ENCODE peak calls at places on chromosomes 3 and 15, in ten cellular contexts. A, Q, K, D, N, E, L, U, V and P are unnamed samples.

GRCh38 chr15:51702710-51703109 is 21.4 kb downstream of the SCG3 start:
- DNase-seq in K (no peak), D (no peak), N (no peak), V (no peak), A (no peak), L (no peak), Q (no peak), U (no peak), E (no peak), P (no peak)

GRCh38 chr3:14300721-14301377 is 101.6 kb upstream of the SLC6A6 start:
- DNase-seq in V (no peak), A (no peak), L (no peak), N (no peak), K (no peak), D (no peak), U (no peak), E (no peak), Q (no peak), P (no peak)

GRCh38 chr3:16140894-16141285 is 33.6 kb upstream of the GALNT15 start:
- DNase-seq in V (no peak), A (no peak), E (no peak), K (no peak), N (no peak), U (no peak), L (no peak), D (no peak), Q (no peak), P (no peak)

GRCh38 chr15:55221090-55222011 is 24.6 kb upstream of the RSL24D1 start:
- DNase-seq in D (peak; percentile 9), E (peak; percentile 77), U (peak; percentile 65), K (peak; percentile 62), V (peak; percentile 45), A (no peak), L (no peak), N (peak; percentile 55), Q (no peak), P (peak; percentile 59)

GRCh38 chr15:83323296-83323711 is 38.8 kb upstream of the BNC1 start:
- DNase-seq in N (no peak), K (no peak), L (no peak), E (peak; percentile 90), Q (no peak), V (peak; percentile 68), A (no peak), U (no peak), D (peak; percentile 2), P (peak; percentile 24)

GRCh38 chr3:22555753-22556152 is 647.4 kb upstream of the UBE2E2 start:
- DNase-seq in Q (no peak), E (no peak), D (no peak), U (no peak), A (no peak), N (no peak), K (no peak), V (no peak), L (no peak), P (no peak)

GRCh38 chr3:35723480-35724097 is 84.3 kb downstream of the ARPP21 start:
- DNase-seq in K (no peak), D (no peak), U (no peak), V (no peak), L (no peak), N (no peak), A (no peak), Q (no peak), E (no peak), P (no peak)

GRCh38 chr15:95086543-95087252 is 855.3 kb downstream of the MCTP2 start:
- DNase-seq in E (no peak), U (no peak), K (no peak), N (no peak), V (peak; percentile 27), A (no peak), D (no peak), L (no peak), Q (no peak), P (peak; percentile 27)

GRCh38 chr15:47820780-47821319 is 103.5 kb downstream of the SEMA6D start:
- DNase-seq in K (no peak), L (no peak), A (no peak), E (no peak), U (peak; percentile 27), Q (no peak), D (no peak), V (no peak), N (no peak), P (no peak)

GRCh38 chr3:43497405-43497804 is 124.4 kb downstream of the ANO10 start:
- DNase-seq in E (no peak), U (no peak), N (no peak), K (no peak), D (no peak), Q (no peak), V (no peak), L (no peak), A (no peak), P (no peak)

GRCh38 chr3:105277656-105278055 is 89.1 kb upstream of the ALCAM start:
- DNase-seq in D (no peak), Q (no peak), N (no peak), E (peak; percentile 23), L (no peak), A (no peak), U (no peak), K (no peak), V (no peak), P (no peak)